ENCODE peak calls at places on chromosomes 12 and 14, in five cellular contexts. I is epithelial cell of esophagus, D is kidney, M is esophagus squamous epithelium, W is AG10803. P is an unnamed sample.

GRCh38 chr14:50954811-50955372 is 10.6 kb upstream of the PYGL start:
- DNase-seq in I (peak), W (peak), D (no peak), M (no peak), P (peak)

GRCh38 chr12:124372831-124373230 is 77.9 kb downstream of the RFLNA start:
- DNase-seq in D (no peak), W (no peak), M (no peak), I (no peak), P (no peak)

GRCh38 chr12:23083267-23083666 is 458.3 kb downstream of the ETNK1 start:
- DNase-seq in D (no peak), M (no peak), W (peak), I (peak), P (no peak)

GRCh38 chr12:65656156-65656885 is 168.0 kb upstream of the HMGA2 start:
- DNase-seq in D (no peak), M (no peak), W (no peak), I (no peak), P (no peak)

GRCh38 chr12:104501641-104502040 is 44.9 kb downstream of the CHST11 start:
- DNase-seq in W (no peak), M (no peak), D (no peak), I (no peak), P (no peak)

GRCh38 chr12:69880566-69880965 is 55.5 kb downstream of the MYRFL start:
- DNase-seq in W (peak), I (peak), M (no peak), D (no peak), P (no peak)

GRCh38 chr12:100554608-100555077 is 18.8 kb upstream of the GAS2L3 start:
- DNase-seq in D (no peak), I (peak), M (no peak), W (peak), P (peak)

GRCh38 chr12:25789520-25789919 is 169.0 kb upstream of the RASSF8 start:
- DNase-seq in I (no peak), M (no peak), W (no peak), D (no peak), P (no peak)

GRCh38 chr12:103965590-103966407 is at the start of gene TDG:
- DNase-seq in M (peak), D (peak), I (peak), W (peak), P (peak)

GRCh38 chr14:60276347-60276746 is 27.3 kb downstream of the PPM1A start:
- DNase-seq in I (no peak), W (peak), D (no peak), M (no peak), P (no peak)

GRCh38 chr12:61188801-61189595 is 1071.2 kb upstream of the USP15 start:
- DNase-seq in W (no peak), M (no peak), D (no peak), I (peak), P (no peak)

GRCh38 chr12:126668961-126669360 is 1598.0 kb upstream of the TMEM132C start:
- DNase-seq in W (peak), I (no peak), M (no peak), D (no peak), P (no peak)

GRCh38 chr12:88578821-88579518 is 1.3 kb downstream of the KITLG start:
- DNase-seq in I (peak), D (peak), W (no peak), M (no peak), P (no peak)

GRCh38 chr12:106084048-106084671 is 54.6 kb downstream of the NUAK1 start:
- DNase-seq in D (peak), M (no peak), W (peak), I (no peak), P (no peak)

GRCh38 chr14:53491256-53491905 is 338.3 kb upstream of the DDHD1 start:
- DNase-seq in I (peak), D (no peak), M (no peak), W (peak), P (no peak)

GRCh38 chr14:49497725-49498348 is 88.3 kb downstream of the RPS29 start:
- DNase-seq in I (peak), W (peak), D (no peak), M (no peak), P (peak)

GRCh38 chr14:21299562-21300130 is 19.8 kb downstream of the RPGRIP1 start:
- DNase-seq in W (no peak), D (no peak), M (no peak), I (no peak), P (no peak)

GRCh38 chr14:89388853-89389252 is 28.2 kb downstream of the FOXN3 start:
- DNase-seq in W (no peak), M (no peak), I (peak), D (no peak), P (no peak)

GRCh38 chr12:117047810-117048584 is 51.2 kb downstream of the TESC start:
- DNase-seq in I (no peak), D (no peak), W (peak), M (no peak), P (no peak)

GRCh38 chr12:111881712-111882111 is 39.7 kb downstream of the MAPKAPK5 start:
- DNase-seq in W (no peak), M (no peak), D (no peak), I (no peak), P (peak)

GRCh38 chr12:10557766-10558165 is 52.1 kb downstream of the EIF2S3B start:
- DNase-seq in D (no peak), M (no peak), W (no peak), I (peak), P (peak)

GRCh38 chr14:101817511-101818001 is 56.0 kb downstream of the PPP2R5C start:
- DNase-seq in D (no peak), I (no peak), M (no peak), W (no peak), P (no peak)

GRCh38 chr12:51388066-51388799 is 3.0 kb downstream of the GALNT6 start:
- DNase-seq in M (no peak), I (peak), W (peak), D (no peak), P (no peak)

GRCh38 chr12:111248981-111249380 is 119.9 kb downstream of the PHETA1 start:
- DNase-seq in W (no peak), M (no peak), D (no peak), I (peak), P (no peak)

GRCh38 chr12:131091413-131091975 is 137.8 kb downstream of the ADGRD1 start:
- DNase-seq in D (no peak), I (no peak), M (no peak), W (no peak), P (peak)

GRCh38 chr12:26614217-26614616 is 218.8 kb downstream of the ITPR2 start:
- DNase-seq in I (peak), D (no peak), M (no peak), W (peak), P (peak)

GRCh38 chr14:60087664-60088063 is 4.1 kb upstream of the PCNX4 start:
- DNase-seq in W (no peak), D (no peak), M (no peak), I (no peak), P (no peak)

GRCh38 chr14:84403585-84403984 is 1126.4 kb upstream of the FLRT2 start:
- DNase-seq in D (no peak), M (no peak), I (peak), W (no peak), P (no peak)

GRCh38 chr12:6370994-6371754 is 4.2 kb downstream of the SCNN1A start:
- DNase-seq in M (no peak), I (peak), D (peak), W (no peak), P (no peak)

GRCh38 chr14:64612021-64612380 is 62.2 kb downstream of the PPP1R36 start:
- DNase-seq in M (no peak), I (no peak), D (no peak), W (peak), P (no peak)

GRCh38 chr12:50246159-50246865 is 37.0 kb downstream of the LIMA1 start:
- DNase-seq in W (no peak), I (no peak), M (no peak), D (no peak), P (no peak)

GRCh38 chr12:109695961-109696461 is 17.6 kb upstream of the FAM222A start:
- DNase-seq in W (no peak), D (no peak), I (no peak), M (no peak), P (no peak)

GRCh38 chr12:131046813-131047788 is 93.4 kb downstream of the ADGRD1 start:
- DNase-seq in I (no peak), D (peak), W (no peak), M (no peak), P (no peak)

GRCh38 chr12:27550653-27550975 is 26.6 kb downstream of the PPFIBP1 start:
- DNase-seq in I (peak), M (no peak), D (no peak), W (peak), P (no peak)

GRCh38 chr14:61409782-61410181 is 88.4 kb downstream of the PRKCH start:
- DNase-seq in M (no peak), W (no peak), D (no peak), I (no peak), P (no peak)

GRCh38 chr12:12282761-12283160 is 15.9 kb upstream of the LRP6 start:
- DNase-seq in D (no peak), W (peak), I (peak), M (no peak), P (no peak)

GRCh38 chr12:132228535-132229422 is 84.5 kb downstream of the NOC4L start:
- DNase-seq in W (no peak), I (no peak), M (no peak), D (peak), P (no peak)

GRCh38 chr12:77122661-77123060 is 57.3 kb upstream of the E2F7 start:
- DNase-seq in I (no peak), M (no peak), W (peak), D (no peak), P (no peak)

GRCh38 chr12:16048511-16048910 is 137.4 kb downstream of the DERA start:
- DNase-seq in M (no peak), W (no peak), I (no peak), D (no peak), P (no peak)
- TF ChIP-seq CTCF in M (no peak), W (no peak), I (no peak), D (no peak), P (no peak)

DNA sequence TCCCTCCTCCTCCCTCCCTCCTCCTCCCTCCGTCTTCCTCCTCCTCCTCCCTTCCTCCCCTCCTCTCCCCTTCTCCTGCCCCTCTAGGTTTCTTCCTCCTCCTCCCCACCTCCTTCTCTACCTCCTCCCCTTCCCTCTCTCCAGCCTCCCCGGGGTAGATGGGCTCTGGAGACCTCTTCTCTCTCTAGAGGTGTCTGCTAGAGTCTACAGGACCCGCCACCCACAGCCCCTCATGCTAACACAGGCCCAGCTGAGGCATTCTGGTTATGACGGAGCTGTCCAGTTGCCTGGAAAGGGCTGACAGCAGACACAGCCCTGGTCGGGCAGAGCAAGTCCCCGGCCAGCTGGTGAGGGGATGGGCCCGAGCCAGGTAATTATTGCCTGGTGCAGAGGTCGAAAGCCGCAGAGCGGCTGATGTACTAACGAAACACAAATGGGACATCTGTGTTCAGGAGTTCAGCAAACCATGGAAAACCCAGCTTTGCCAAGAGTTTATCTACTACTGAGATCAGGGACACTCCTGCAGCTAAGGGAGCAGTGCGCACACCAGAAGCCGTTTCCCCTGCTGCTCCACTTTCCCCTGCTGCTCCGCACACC is 96.2 kb downstream of the PAPOLA start:
- DNase-seq in D (peak), I (no peak), W (no peak), M (no peak), P (no peak)
- TF ChIP-seq CTCF in D (no peak), I (no peak), W (no peak), M (no peak), P (no peak)

GRCh38 chr12:119235352-119235751 is 56.6 kb downstream of the HSPB8 start:
- DNase-seq in I (no peak), D (no peak), M (no peak), W (no peak), P (no peak)
- TF ChIP-seq CTCF in I (no peak), D (no peak), M (no peak), W (peak), P (no peak)

DNA sequence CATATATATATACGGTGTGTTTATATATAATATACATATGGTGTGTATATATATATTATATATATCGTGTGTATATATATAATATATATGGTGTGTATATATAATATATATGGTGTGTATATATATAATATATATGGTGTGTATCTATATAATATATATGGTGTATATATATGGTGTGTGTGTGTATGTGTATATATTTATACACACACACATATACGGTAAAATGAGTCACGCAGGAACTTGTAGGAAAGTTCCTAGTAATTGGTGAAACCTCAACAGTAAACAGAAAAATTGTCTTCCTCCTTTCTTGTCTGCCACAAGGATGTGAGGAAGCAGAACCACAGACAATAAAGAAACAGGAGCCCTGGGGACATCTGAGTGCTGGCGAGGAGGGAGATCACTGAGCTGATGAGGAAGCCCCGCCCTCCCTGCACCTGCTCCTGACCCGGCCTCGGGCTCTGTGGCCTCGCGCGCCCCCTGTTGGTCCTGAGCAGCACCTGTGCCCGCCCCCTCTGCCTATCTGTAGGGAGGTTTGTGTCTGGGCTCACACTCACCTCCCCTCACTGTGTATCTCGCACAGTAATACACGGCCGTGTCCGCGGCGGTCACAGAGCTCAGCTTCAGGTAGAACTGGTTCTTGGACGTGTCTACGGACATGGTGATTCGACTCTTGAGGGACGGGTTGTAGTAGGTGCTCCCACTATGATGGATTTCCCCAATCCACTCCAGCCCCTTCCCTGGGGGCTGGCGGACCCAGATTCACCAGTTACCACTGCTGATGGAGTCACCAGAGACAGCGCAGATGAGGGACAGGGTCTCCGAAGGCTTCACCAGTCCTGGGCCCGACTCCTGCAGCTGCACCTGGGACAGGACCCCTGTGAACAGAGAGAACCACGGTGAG is 1079.4 kb downstream of the TMEM121 start:
- DNase-seq in M (peak), D (no peak), W (no peak), I (no peak), P (peak)
- TF ChIP-seq CTCF in M (no peak), D (no peak), W (no peak), I (no peak), P (peak)